ENCODE peak calls at places on chromosomes 13 and 19, in five cellular contexts. F, T, V, C and X are unnamed samples. For H3K36me3, the result is how much of the 10 kb centered on the place peaks cover.

GRCh38 chr19:35062942-35063341 is 21.4 kb downstream of the HPN start:
- DNase-seq in F (no peak), T (no peak), V (no peak), C (no peak), X (no peak)

GRCh38 chr13:26584713-26585112 is 27.2 kb downstream of the WASF3 start:
- DNase-seq in F (peak), T (no peak), V (no peak), C (no peak), X (no peak)

GRCh38 chr13:18948664-18949488 is 232.7 kb downstream of the TUBA3C start:
- DNase-seq in F (no peak), T (no peak), V (no peak), C (no peak), X (no peak)

GRCh38 chr13:30125422-30126073 is 181.8 kb downstream of the KATNAL1 start:
- DNase-seq in F (peak), T (no peak), V (no peak), C (peak), X (no peak)

GRCh38 chr19:8487137-8487851 is 15.1 kb downstream of the PRAM1 start:
- DNase-seq in F (no peak), T (no peak), V (no peak), C (no peak), X (no peak)

GRCh38 chr13:44899967-44900366 is 89.3 kb downstream of the NUFIP1 start:
- DNase-seq in F (no peak), T (no peak), V (peak), C (no peak), X (no peak)

GRCh38 chr13:19845758-19846157 is 17.7 kb downstream of the ZMYM5 start:
- DNase-seq in F (peak), T (peak), V (peak), C (peak), X (no peak)

GRCh38 chr13:44281252-44282000 is 92.2 kb upstream of the SERP2 start:
- DNase-seq in F (no peak), T (no peak), V (no peak), C (peak), X (no peak)

GRCh38 chr19:39937094-39937493 is 2.7 kb upstream of the FCGBP start:
- DNase-seq in F (no peak), T (no peak), V (no peak), C (no peak), X (peak)

GRCh38 chr19:55688422-55689218 is 13.6 kb downstream of the EPN1 start:
- DNase-seq in F (no peak), T (peak), V (no peak), C (no peak), X (no peak)

GRCh38 chr13:40590112-40590862 is 76.2 kb downstream of the FOXO1 start:
- DNase-seq in F (no peak), T (no peak), V (no peak), C (no peak), X (no peak)
- H3K36me3 ChIP-seq in F (under half), T (under half), V (under half), C (under half), X (under half)

GRCh38 chr19:29579308-29579910 is 26.7 kb upstream of the POP4 start:
- DNase-seq in F (no peak), T (no peak), V (no peak), C (no peak), X (no peak)

GRCh38 chr19:29586401-29586800 is 19.7 kb upstream of the POP4 start:
- DNase-seq in F (no peak), T (no peak), V (no peak), C (no peak), X (no peak)

GRCh38 chr19:29581398-29581797 is 24.7 kb upstream of the POP4 start:
- DNase-seq in F (no peak), T (no peak), V (no peak), C (no peak), X (no peak)

GRCh38 chr19:29587059-29587458 is 19.0 kb upstream of the POP4 start:
- DNase-seq in F (no peak), T (no peak), V (no peak), C (no peak), X (no peak)

GRCh38 chr19:29583196-29584006 is 22.7 kb upstream of the POP4 start:
- DNase-seq in F (peak), T (no peak), V (no peak), C (no peak), X (no peak)
- TF ChIP-seq MXI1 in F (no peak), T (no peak), V (no peak), C (no peak), X (no peak)

GRCh38 chr19:42291437-42291815 is 10.5 kb upstream of the PRR19 start:
- DNase-seq in F (no peak), T (no peak), V (no peak), C (no peak), X (no peak)
- H3K36me3 ChIP-seq in F (half or more), T (half or more), V (under half), C (under half), X (under half)

DNA sequence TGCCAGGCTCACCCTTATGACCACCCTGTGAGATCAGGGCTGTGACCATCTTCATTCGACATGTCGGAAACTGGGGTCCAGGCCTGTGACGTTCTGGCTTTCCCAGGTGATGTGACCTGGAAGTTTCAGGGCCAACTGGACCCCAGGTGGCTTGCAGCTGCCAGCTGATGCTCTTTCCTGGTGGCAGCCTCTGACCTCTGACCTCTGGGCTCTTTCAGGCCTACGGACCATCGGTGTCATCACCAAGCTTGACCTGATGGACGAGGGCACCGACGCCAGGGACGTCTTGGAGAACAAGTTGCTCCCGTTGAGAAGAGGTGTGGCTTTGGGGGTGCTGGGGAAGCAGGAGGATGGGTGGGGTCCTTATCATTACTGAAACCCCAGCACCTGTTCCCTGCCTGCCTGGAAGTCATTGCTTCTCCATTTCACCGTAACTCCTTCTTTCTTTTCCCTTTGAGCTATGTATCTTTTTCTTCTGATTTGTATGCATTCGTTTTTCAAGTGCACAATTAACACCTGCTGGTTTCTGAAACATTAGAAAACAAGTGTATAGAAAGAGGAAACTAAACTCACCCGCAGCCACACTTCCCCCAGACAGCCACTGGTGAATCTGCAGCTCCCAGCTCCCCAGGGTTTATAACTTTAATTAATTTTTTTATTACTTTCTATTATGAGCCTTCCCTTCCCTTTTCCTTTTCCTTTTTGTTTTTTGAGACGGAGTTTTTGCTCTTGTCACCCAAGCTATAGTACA is 58.9 kb downstream of the TMED1 start:
- DNase-seq in F (no peak), T (no peak), V (no peak), C (no peak), X (no peak)
- TF ChIP-seq MXI1 in F (no peak), T (no peak), V (no peak), C (no peak), X (no peak)

GRCh38 chr13:110173247-110173818 is 133.6 kb downstream of the COL4A1 start:
- DNase-seq in F (peak), T (no peak), V (no peak), C (no peak), X (no peak)
- H3K36me3 ChIP-seq in F (half or more), T (under half), V (half or more), C (under half), X (under half)

GRCh38 chr19:53102701-53103140 is 501 bp downstream of the ZNF160 start:
- DNase-seq in F (peak), T (peak), V (peak), C (no peak), X (no peak)
- TF ChIP-seq MXI1 in F (no peak), T (no peak), V (peak), C (no peak), X (no peak)